ENCODE peak calls at places on chromosome 9, in ten cellular contexts. W is aorta, Y is IMR-90, U is cardiac muscle cell, P is astrocyte, C is OCI-LY7, R is A549, T is right lobe of liver, Z is left ventricle myocardium inferior, G is MM.1S. B is an unnamed sample. For H3K9me3, the result is how much of the 10 kb centered on the place peaks cover.

GRCh38 chr9:127779136-127779981 is 893 bp upstream of the SH2D3C start:
- DNase-seq in R (no peak), Y (no peak), G (peak), C (peak), Z (no peak), W (no peak), T (no peak), P (no peak), U (peak), B (no peak)

GRCh38 chr9:88791105-88791805 is 200.0 kb upstream of the S1PR3 start:
- DNase-seq in U (peak), Y (peak), W (no peak), P (peak), R (no peak), T (no peak), C (no peak), Z (no peak), G (no peak), B (no peak)

GRCh38 chr9:35258665-35259474 is 97.1 kb downstream of the UNC13B start:
- DNase-seq in R (peak), Y (peak), W (peak), P (peak), U (peak), C (peak), T (peak), Z (peak), G (peak), B (peak)

GRCh38 chr9:16344343-16344742 is 526.1 kb downstream of the BNC2 start:
- DNase-seq in P (peak), W (no peak), Y (peak), R (peak), C (no peak), T (no peak), Z (no peak), U (peak), G (no peak), B (no peak)

GRCh38 chr9:32251539-32251938 is 132.9 kb upstream of the ACO1 start:
- DNase-seq in G (peak), C (peak), U (peak), T (peak), W (no peak), Y (peak), Z (no peak), P (peak), R (peak), B (no peak)

GRCh38 chr9:98222885-98223640 is 30.6 kb upstream of the CORO2A start:
- DNase-seq in C (no peak), P (peak), R (peak), G (no peak), Y (peak), U (peak), W (peak), Z (no peak), T (no peak), B (no peak)

GRCh38 chr9:117595650-117596049 is 108.6 kb upstream of the TLR4 start:
- DNase-seq in R (no peak), G (no peak), Z (no peak), P (no peak), W (no peak), T (no peak), C (no peak), U (no peak), Y (no peak), B (no peak)

GRCh38 chr9:96169901-96170300 is 132.1 kb downstream of the HSD17B3 start:
- DNase-seq in Y (no peak), R (no peak), Z (no peak), W (no peak), T (no peak), P (no peak), G (no peak), C (no peak), U (no peak), B (no peak)

GRCh38 chr9:75063556-75064305 is 24.2 kb downstream of the NMRK1 start:
- DNase-seq in P (peak), R (no peak), Y (peak), C (no peak), G (no peak), Z (no peak), U (no peak), T (no peak), W (no peak), B (no peak)

GRCh38 chr9:121720992-121721350 is 69.5 kb downstream of the DAB2IP start:
- DNase-seq in C (peak), T (no peak), Z (no peak), Y (no peak), R (peak), P (no peak), G (no peak), U (no peak), W (no peak), B (no peak)

GRCh38 chr9:36401179-36401740 is 1.2 kb upstream of the RNF38 start:
- DNase-seq in U (peak), Z (no peak), Y (peak), P (peak), W (no peak), T (no peak), G (peak), C (no peak), R (peak), B (no peak)

GRCh38 chr9:6014668-6015270 is 655 bp downstream of the RANBP6 start:
- DNase-seq in R (peak), P (peak), C (no peak), Y (peak), G (no peak), Z (no peak), T (no peak), U (peak), W (no peak), B (no peak)

GRCh38 chr9:5425006-5425628 is 12.6 kb downstream of the PLGRKT start:
- DNase-seq in W (no peak), P (no peak), Z (no peak), U (peak), C (peak), T (no peak), G (peak), R (peak), Y (no peak), B (no peak)

GRCh38 chr9:68781866-68782265 is 76.8 kb downstream of the PIP5K1B start:
- DNase-seq in R (no peak), U (no peak), Y (no peak), C (no peak), W (no peak), G (no peak), Z (no peak), T (no peak), P (no peak), B (no peak)
- H3K4me3 ChIP-seq in R (no peak), U (no peak), Y (no peak), C (peak), W (peak), G (no peak), Z (peak), T (no peak), P (no peak), B (peak)

DNA sequence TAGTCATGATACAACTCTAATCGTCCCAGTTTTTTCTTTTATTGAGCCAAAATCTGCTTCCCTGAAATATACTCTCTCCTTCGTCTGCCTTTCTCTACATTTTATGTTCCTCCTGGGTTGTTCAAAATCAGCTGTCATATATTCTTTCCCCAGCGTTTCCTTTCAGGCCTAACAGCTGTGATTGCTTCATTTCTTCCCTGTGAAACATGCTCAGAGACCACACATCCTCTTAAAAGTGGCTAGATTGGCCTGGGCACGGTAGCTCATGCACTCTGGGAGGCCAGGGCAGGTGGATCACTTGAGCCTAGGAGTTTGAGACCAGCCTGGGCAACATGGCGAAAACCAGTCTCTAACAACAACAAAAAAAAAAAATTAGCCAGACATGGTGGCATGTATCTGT is 25.1 kb downstream of the NFX1 start:
- DNase-seq in P (no peak), Z (no peak), U (no peak), W (no peak), T (no peak), R (no peak), C (no peak), G (no peak), Y (no peak), B (no peak)
- H3K27ac ChIP-seq in P (no peak), Z (no peak), U (no peak), W (no peak), T (no peak), R (no peak), C (no peak), G (no peak), Y (no peak), B (peak)

DNA sequence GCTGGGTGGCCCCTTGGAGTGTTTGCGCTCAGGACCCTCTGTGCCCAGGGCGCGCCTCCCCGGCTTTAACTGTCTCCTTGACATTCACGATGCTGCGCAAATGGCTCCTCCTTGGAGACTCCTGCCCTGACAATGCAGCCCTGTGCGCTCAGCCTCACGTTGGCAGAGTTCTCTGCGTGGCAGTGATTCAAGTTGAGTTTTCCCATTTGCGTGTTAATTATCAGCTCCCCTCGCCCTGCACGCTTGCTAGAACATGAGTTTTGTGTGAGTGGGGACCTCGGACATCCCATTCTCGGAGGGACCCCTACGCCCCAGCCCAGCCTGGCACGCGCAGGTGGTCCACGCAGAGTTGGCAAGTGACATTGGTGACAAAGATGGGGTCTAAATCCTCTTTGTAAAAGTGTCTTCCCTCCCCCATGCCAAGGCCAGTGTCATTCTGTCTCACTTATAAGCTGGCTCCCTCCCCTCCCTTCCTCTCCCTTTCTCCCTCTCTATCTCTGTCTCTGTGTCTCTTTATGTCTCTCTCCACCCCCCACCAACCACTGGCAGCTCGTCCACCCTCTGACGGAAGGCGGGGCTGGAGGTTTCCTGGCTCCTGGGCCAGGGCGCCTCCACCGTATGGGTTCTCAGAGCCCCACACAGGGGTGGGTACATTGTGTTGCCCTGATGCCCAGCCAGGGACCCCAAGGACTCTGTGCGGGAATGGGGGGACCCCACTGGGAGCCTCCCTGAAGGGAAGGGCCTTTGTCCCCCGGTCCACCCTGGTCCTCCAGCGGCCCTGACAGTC is 169.3 kb downstream of the OLFM1 start:
- DNase-seq in Z (no peak), C (no peak), Y (no peak), P (no peak), U (no peak), R (no peak), G (no peak), T (no peak), W (peak), B (no peak)
- H3K9me3 ChIP-seq in Z (under half), C (under half), Y (under half), P (under half), U (under half), R (under half), G (under half), T (under half), W (under half), B (under half)

DNA sequence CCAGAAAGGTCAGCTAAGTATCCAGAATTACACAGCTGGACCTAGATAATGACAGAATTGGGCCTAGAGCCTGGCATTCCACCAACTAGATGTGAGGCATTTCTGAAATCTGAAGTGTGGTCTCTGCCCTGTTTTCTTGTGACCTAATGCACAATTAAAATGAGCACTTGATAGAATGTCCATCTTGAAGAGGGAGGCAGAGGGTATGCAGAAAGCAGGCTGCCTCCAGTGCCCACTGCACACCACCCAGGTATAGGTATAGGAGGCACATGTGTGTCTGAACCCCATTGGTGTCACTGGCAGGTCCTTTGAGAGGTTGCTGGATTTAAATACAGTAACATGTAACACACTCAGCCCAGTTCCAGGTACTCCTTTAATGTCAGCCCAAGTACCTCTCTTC is 2.4 kb downstream of the MTAP start:
- DNase-seq in T (no peak), G (no peak), R (no peak), U (no peak), Z (no peak), Y (no peak), W (no peak), P (no peak), C (no peak), B (no peak)
- H3K4me3 ChIP-seq in T (no peak), G (no peak), R (peak), U (no peak), Z (no peak), Y (no peak), W (no peak), P (peak), C (peak), B (no peak)

DNA sequence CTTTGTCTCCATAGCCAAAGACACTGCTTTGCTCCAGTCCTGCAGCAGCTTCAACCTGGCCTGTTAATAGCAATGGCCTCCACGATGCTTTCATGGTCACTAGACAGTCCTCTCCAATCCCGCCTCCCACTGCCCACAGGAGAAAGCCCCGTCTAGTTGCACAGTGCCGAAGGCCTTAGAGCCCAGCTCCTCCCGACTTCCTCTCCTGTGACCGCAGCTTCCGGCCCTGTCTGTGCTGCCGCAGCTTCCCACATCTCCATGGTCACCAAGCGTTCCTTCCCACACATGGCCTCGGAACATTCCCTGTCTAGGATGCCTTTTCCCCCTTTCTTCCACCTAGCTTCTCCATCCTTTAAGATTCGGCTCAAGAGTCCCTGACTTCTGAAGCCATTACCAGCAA is 23.4 kb downstream of the PCA3 start:
- DNase-seq in T (no peak), Z (no peak), W (no peak), C (no peak), U (no peak), G (no peak), R (no peak), Y (no peak), P (no peak), B (no peak)
- H3K27ac ChIP-seq in T (no peak), Z (no peak), W (no peak), C (no peak), U (no peak), G (no peak), R (no peak), Y (no peak), P (no peak), B (no peak)

GRCh38 chr9:137969685-137970084 is 92.1 kb downstream of the CACNA1B start:
- DNase-seq in Y (no peak), T (peak), R (no peak), W (no peak), U (no peak), C (no peak), Z (no peak), P (no peak), G (no peak), B (no peak)
- H3K9me3 ChIP-seq in Y (half or more), T (under half), R (under half), W (under half), U (under half), C (under half), Z (under half), P (under half), G (under half), B (under half)

GRCh38 chr9:14320272-14321245 is 6.6 kb upstream of the NFIB start:
- DNase-seq in W (no peak), R (peak), C (peak), G (peak), U (peak), T (no peak), Z (peak), Y (peak), P (peak), B (no peak)
- H3K4me3 ChIP-seq in W (peak), R (peak), C (peak), G (no peak), U (peak), T (no peak), Z (peak), Y (no peak), P (peak), B (peak)

DNA sequence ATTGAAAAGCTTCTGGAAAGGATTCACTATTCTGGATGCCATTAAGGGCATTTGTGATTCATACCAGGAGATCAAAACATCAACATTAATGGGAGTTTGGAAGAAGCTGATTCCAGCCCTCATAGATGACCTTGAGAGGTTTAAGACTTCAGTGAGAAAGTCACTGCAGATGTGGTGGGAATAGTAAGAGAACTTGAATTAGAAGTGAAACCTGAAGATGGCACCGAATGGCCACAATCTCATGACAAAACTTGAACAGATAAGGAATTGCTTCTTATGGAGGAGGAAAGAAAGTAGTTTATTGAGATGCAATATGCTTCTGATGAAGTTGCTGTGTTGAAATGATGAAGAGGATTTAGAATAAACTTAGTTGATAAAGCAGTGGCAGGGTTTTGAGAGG is 254.6 kb upstream of the SLC24A2 start:
- DNase-seq in Z (no peak), C (no peak), G (peak), P (no peak), U (no peak), Y (no peak), T (no peak), R (no peak), W (no peak), B (no peak)
- H3K27ac ChIP-seq in Z (no peak), C (no peak), G (peak), P (no peak), U (no peak), Y (no peak), T (no peak), R (no peak), W (no peak), B (no peak)

DNA sequence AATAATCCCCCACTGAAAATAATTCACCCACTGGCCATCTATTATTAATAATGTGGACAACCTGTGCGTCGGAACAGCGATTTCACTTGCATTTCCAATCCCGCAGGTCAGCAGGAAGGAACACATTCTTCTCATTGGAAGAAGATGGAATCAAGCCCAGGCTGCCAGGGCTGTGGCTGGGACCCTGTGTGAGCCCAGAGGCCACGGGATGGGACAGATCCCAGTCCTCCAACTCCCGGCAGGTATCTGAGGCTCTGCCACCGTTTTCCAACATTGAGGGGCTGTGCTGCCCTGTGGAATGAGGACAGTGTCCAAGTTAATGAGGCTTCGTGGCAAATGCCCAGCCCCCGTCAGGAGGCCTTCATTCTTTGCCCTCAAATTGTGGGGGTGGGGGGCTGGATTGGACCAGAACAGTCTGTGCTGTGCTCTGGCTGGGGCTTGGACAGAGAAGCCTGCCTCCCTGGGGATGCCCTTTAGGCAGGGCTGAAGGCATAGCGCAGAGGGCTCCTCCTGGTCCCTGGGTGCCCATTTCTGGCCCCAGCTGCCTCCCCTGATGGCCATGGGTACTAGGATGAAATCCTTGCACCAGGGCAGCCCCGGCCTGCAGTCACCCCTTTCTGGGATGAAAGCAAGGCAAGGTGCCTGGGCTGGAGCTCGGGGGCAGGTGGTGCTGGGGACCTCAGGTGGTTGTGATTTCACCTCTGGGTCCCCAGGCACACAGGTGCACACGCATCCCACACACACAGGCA is 195.0 kb upstream of the PPP1R26 start:
- DNase-seq in Z (no peak), C (no peak), U (no peak), W (no peak), R (no peak), G (no peak), Y (no peak), P (no peak), T (no peak), B (no peak)
- H3K9me3 ChIP-seq in Z (under half), C (under half), U (under half), W (under half), R (under half), G (under half), Y (under half), P (under half), T (under half), B (under half)

B was measured in left lung.